ENCODE peak calls at places on chromosomes 5 and 9, in ten cellular contexts. U is keratinocyte, F is left lung, D is SK-N-SH, E is uterus, L is psoas muscle, T is heart right ventricle, A is HCT116, Y is fibroblast of lung, X is kidney. Q is an unnamed sample. For H3K4me1, the result is how much of the 10 kb centered on the place peaks cover.

GRCh38 chr5:58076473-58077257 is 383.2 kb downstream of the PLK2 start:
- DNase-seq in U (no peak), F (peak), D (peak), E (no peak), L (no peak), T (no peak), A (no peak), Y (no peak), X (no peak), Q (no peak)

GRCh38 chr5:79241535-79241979 is 5.6 kb downstream of the JMY start:
- DNase-seq in U (no peak), F (no peak), D (no peak), E (no peak), L (no peak), T (no peak), A (no peak), Y (peak), X (no peak), Q (no peak)

GRCh38 chr5:72096602-72097205 is 10.6 kb upstream of the MAP1B start:
- DNase-seq in U (no peak), F (no peak), D (no peak), E (no peak), L (no peak), T (no peak), A (no peak), Y (no peak), X (no peak), Q (no peak)

GRCh38 chr9:97445119-97445701 is 33.3 kb downstream of the TDRD7 start:
- DNase-seq in U (no peak), F (no peak), D (no peak), E (no peak), L (no peak), T (no peak), A (no peak), Y (no peak), X (no peak), Q (no peak)

GRCh38 chr5:122051569-122051968 is 26.5 kb downstream of the LOX start:
- DNase-seq in U (no peak), F (no peak), D (no peak), E (no peak), L (no peak), T (no peak), A (no peak), Y (no peak), X (no peak), Q (no peak)

GRCh38 chr9:86854898-86855523 is 92.3 kb downstream of the GAS1 start:
- DNase-seq in U (no peak), F (no peak), D (peak), E (peak), L (no peak), T (no peak), A (no peak), Y (peak), X (no peak), Q (peak)

GRCh38 chr9:113380869-113381378 is 4.1 kb upstream of the HDHD3 start:
- DNase-seq in U (no peak), F (no peak), D (no peak), E (no peak), L (no peak), T (no peak), A (no peak), Y (no peak), X (no peak), Q (peak)

GRCh38 chr9:94827584-94828304 is 101.2 kb downstream of the AOPEP start:
- DNase-seq in U (no peak), F (no peak), D (no peak), E (no peak), L (no peak), T (peak), A (no peak), Y (peak), X (no peak), Q (peak)

GRCh38 chr5:128464596-128464995 is 73.4 kb downstream of the FBN2 start:
- DNase-seq in U (no peak), F (peak), D (no peak), E (peak), L (no peak), T (peak), A (no peak), Y (no peak), X (peak), Q (no peak)

GRCh38 chr9:71819115-71819739 is 50.9 kb upstream of the CEMIP2 start:
- DNase-seq in U (no peak), F (no peak), D (peak), E (no peak), L (no peak), T (peak), A (peak), Y (peak), X (no peak), Q (peak)

GRCh38 chr9:110578896-110579752 is at the start of gene SVEP1:
- DNase-seq in U (no peak), F (peak), D (peak), E (peak), L (peak), T (peak), A (no peak), Y (peak), X (peak), Q (peak)

GRCh38 chr9:74942801-74943200 is 9.9 kb downstream of the C9orf40 start:
- DNase-seq in U (no peak), F (no peak), D (no peak), E (no peak), L (no peak), T (no peak), A (no peak), Y (no peak), X (no peak), Q (no peak)

GRCh38 chr5:67306997-67307580 is 110.5 kb upstream of the CD180 start:
- DNase-seq in U (no peak), F (no peak), D (no peak), E (no peak), L (no peak), T (no peak), A (no peak), Y (no peak), X (no peak), Q (no peak)

GRCh38 chr5:150397749-150398431 is 14.8 kb downstream of the CD74 start:
- DNase-seq in U (no peak), F (no peak), D (no peak), E (no peak), L (no peak), T (no peak), A (no peak), Y (no peak), X (no peak), Q (no peak)

GRCh38 chr9:95511232-95511951 is 5.4 kb downstream of the PTCH1 start:
- DNase-seq in U (no peak), F (no peak), D (no peak), E (no peak), L (no peak), T (peak), A (no peak), Y (peak), X (peak), Q (no peak)

GRCh38 chr9:74920944-74921626 is 31.6 kb downstream of the C9orf40 start:
- DNase-seq in U (no peak), F (no peak), D (no peak), E (no peak), L (no peak), T (no peak), A (no peak), Y (no peak), X (no peak), Q (no peak)

GRCh38 chr9:88997646-88998045 is 6.4 kb downstream of the S1PR3 start:
- DNase-seq in U (no peak), F (peak), D (peak), E (no peak), L (no peak), T (no peak), A (no peak), Y (no peak), X (no peak), Q (no peak)

GRCh38 chr9:112917027-112917986 is 26.6 kb upstream of the SLC46A2 start:
- DNase-seq in U (no peak), F (no peak), D (no peak), E (no peak), L (no peak), T (no peak), A (peak), Y (no peak), X (no peak), Q (peak)

GRCh38 chr9:136095028-136095494 is at the start of gene NACC2:
- DNase-seq in U (no peak), F (peak), D (peak), E (peak), L (peak), T (peak), A (no peak), Y (peak), X (no peak), Q (peak)

GRCh38 chr5:150665044-150665443 is 4.0 kb downstream of the MYOZ3 start:
- DNase-seq in U (no peak), F (no peak), D (no peak), E (no peak), L (no peak), T (no peak), A (no peak), Y (peak), X (no peak), Q (no peak)

GRCh38 chr9:137522746-137523455 is 27.3 kb downstream of the PNPLA7 start:
- DNase-seq in U (no peak), F (peak), D (no peak), E (no peak), L (no peak), T (no peak), A (no peak), Y (no peak), X (peak), Q (no peak)
- H3K4me3 ChIP-seq in U (no peak), F (no peak), D (no peak), E (no peak), L (no peak), T (no peak), A (no peak), Y (no peak), X (no peak), Q (no peak)

DNA sequence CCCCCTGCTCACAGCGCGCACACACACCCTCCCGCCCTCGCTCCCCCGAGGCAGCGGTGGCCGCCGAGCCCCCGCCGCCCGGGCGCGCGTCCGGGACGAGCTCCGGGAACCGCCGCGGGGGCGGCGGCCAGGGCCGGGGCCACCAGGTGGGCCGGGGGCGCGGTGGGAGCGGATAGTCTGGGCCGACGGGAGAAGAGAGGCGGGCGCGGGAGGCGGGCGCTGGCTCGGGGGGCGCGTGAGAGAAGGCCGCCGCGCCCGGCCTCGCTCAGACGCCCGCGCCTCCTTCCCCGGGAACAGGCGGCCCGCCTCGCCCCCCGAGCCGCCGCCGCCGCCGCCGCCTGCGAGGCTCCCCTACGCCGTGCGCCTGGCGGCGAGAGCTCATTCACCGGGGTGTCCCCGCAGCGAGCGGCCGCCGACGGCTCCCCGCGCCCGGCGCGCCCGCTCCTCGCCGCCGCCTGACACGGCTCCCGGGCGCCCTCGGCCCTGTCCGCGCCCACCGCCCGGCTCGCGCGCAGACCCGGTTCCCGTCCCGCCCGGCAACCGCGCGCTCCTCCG is at the start of gene GNAQ:
- DNase-seq in U (no peak), F (no peak), D (peak), E (peak), L (peak), T (peak), A (no peak), Y (peak), X (peak), Q (no peak)
- H3K4me1 ChIP-seq in U (under half), F (half or more), D (under half), E (under half), L (under half), T (under half), A (under half), Y (under half), X (under half), Q (under half)

GRCh38 chr5:43020294-43020711 is 19.8 kb downstream of the ANXA2R start:
- DNase-seq in U (no peak), F (no peak), D (no peak), E (no peak), L (no peak), T (no peak), A (no peak), Y (no peak), X (no peak), Q (peak)
- TF ChIP-seq CTCF in U (no peak), F (no peak), D (no peak), E (no peak), L (no peak), T (no peak), A (no peak), Y (no peak), X (no peak), Q (no peak)

DNA sequence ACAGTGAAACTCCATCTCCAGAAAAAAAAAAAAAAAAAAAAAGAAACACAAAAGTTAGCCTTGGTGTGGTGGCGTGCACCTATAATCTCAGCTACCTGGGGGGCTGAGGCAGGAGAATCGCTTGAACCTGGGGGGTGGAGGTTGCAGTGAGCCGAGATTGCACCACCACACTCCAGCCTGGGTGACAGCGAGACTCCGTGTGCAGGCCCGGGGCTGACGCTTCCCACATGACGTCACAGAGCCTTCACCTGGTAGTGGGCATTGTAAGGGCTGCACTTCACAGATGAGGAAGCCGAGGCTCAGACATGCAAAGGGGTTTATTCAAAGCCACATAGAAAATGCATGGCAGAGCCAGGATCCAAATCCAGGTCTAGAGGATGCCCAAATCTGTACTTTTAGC is 114.2 kb downstream of the GAPVD1 start:
- DNase-seq in U (no peak), F (no peak), D (no peak), E (no peak), L (no peak), T (no peak), A (no peak), Y (no peak), X (no peak), Q (no peak)
- H3K4me3 ChIP-seq in U (no peak), F (no peak), D (no peak), E (no peak), L (no peak), T (no peak), A (no peak), Y (no peak), X (no peak), Q (no peak)

Q was measured in Caco-2.